ENCODE peak calls at places on chromosomes 5 and 9, in six cellular contexts. One of them, this sample, is unnamed.

GRCh38 chr5:57036621-57037160 is 84.8 kb upstream of the MIER3 start:
- DNase-seq in fibroblast of pulmonary artery: no peak
- DNase-seq in GM06990: no peak
- DNase-seq in CD8-positive, alpha-beta T cell: no peak
- DNase-seq in stimulated activated CD4-positive, alpha-beta T cell treated with anti-CD3 and anti-CD28 coated beads, Interleukin-15, amount 100 ng/mL, for 48 hours: no peak
- DNase-seq in spleen: no peak
- DNase-seq in this sample: no peak

GRCh38 chr5:90095292-90096060 is 314.1 kb downstream of the CETN3 start:
- DNase-seq in fibroblast of pulmonary artery: no peak
- DNase-seq in GM06990: no peak
- DNase-seq in CD8-positive, alpha-beta T cell: no peak
- DNase-seq in stimulated activated CD4-positive, alpha-beta T cell treated with anti-CD3 and anti-CD28 coated beads, Interleukin-15, amount 100 ng/mL, for 48 hours: no peak
- DNase-seq in spleen: no peak
- DNase-seq in this sample: no peak

GRCh38 chr9:89426389-89426961 is 71.4 kb downstream of the SEMA4D start:
- DNase-seq in fibroblast of pulmonary artery: no peak
- DNase-seq in GM06990: peak; percentile 85
- DNase-seq in CD8-positive, alpha-beta T cell: no peak
- DNase-seq in stimulated activated CD4-positive, alpha-beta T cell treated with anti-CD3 and anti-CD28 coated beads, Interleukin-15, amount 100 ng/mL, for 48 hours: no peak
- DNase-seq in spleen: peak; percentile 55
- DNase-seq in this sample: no peak

GRCh38 chr9:126613656-126614055 is at the start of gene LMX1B:
- DNase-seq in fibroblast of pulmonary artery: peak; percentile 28
- DNase-seq in GM06990: no peak
- DNase-seq in CD8-positive, alpha-beta T cell: no peak
- DNase-seq in stimulated activated CD4-positive, alpha-beta T cell treated with anti-CD3 and anti-CD28 coated beads, Interleukin-15, amount 100 ng/mL, for 48 hours: no peak
- DNase-seq in spleen: no peak
- DNase-seq in this sample: peak; percentile 32

GRCh38 chr5:80837679-80838078 is 122.5 kb upstream of the RASGRF2 start:
- DNase-seq in fibroblast of pulmonary artery: no peak
- DNase-seq in GM06990: peak; percentile 32
- DNase-seq in CD8-positive, alpha-beta T cell: no peak
- DNase-seq in stimulated activated CD4-positive, alpha-beta T cell treated with anti-CD3 and anti-CD28 coated beads, Interleukin-15, amount 100 ng/mL, for 48 hours: peak; percentile 6
- DNase-seq in spleen: no peak
- DNase-seq in this sample: no peak

GRCh38 chr9:27749838-27750237 is 176.6 kb upstream of the C9orf72 start:
- DNase-seq in fibroblast of pulmonary artery: no peak
- DNase-seq in GM06990: no peak
- DNase-seq in CD8-positive, alpha-beta T cell: no peak
- DNase-seq in stimulated activated CD4-positive, alpha-beta T cell treated with anti-CD3 and anti-CD28 coated beads, Interleukin-15, amount 100 ng/mL, for 48 hours: no peak
- DNase-seq in spleen: no peak
- DNase-seq in this sample: no peak

GRCh38 chr9:74858753-74859414 is 28.8 kb downstream of the TRPM6 start:
- DNase-seq in fibroblast of pulmonary artery: no peak
- DNase-seq in GM06990: no peak
- DNase-seq in CD8-positive, alpha-beta T cell: no peak
- DNase-seq in stimulated activated CD4-positive, alpha-beta T cell treated with anti-CD3 and anti-CD28 coated beads, Interleukin-15, amount 100 ng/mL, for 48 hours: no peak
- DNase-seq in spleen: no peak
- DNase-seq in this sample: no peak

GRCh38 chr5:141850183-141850768 is 27.9 kb downstream of the PCDH1 start:
- DNase-seq in fibroblast of pulmonary artery: peak; percentile 26
- DNase-seq in GM06990: no peak
- DNase-seq in CD8-positive, alpha-beta T cell: peak; percentile 70
- DNase-seq in stimulated activated CD4-positive, alpha-beta T cell treated with anti-CD3 and anti-CD28 coated beads, Interleukin-15, amount 100 ng/mL, for 48 hours: no peak
- DNase-seq in spleen: no peak
- DNase-seq in this sample: peak; percentile 22

GRCh38 chr9:87342743-87343142 is 154.9 kb upstream of the DAPK1 start:
- DNase-seq in fibroblast of pulmonary artery: peak; percentile 62
- DNase-seq in GM06990: no peak
- DNase-seq in CD8-positive, alpha-beta T cell: no peak
- DNase-seq in stimulated activated CD4-positive, alpha-beta T cell treated with anti-CD3 and anti-CD28 coated beads, Interleukin-15, amount 100 ng/mL, for 48 hours: no peak
- DNase-seq in spleen: no peak
- DNase-seq in this sample: peak; percentile 72

GRCh38 chr5:1515921-1516571 is 7.7 kb downstream of the LPCAT1 start:
- DNase-seq in fibroblast of pulmonary artery: no peak
- DNase-seq in GM06990: no peak
- DNase-seq in CD8-positive, alpha-beta T cell: peak; percentile 43
- DNase-seq in stimulated activated CD4-positive, alpha-beta T cell treated with anti-CD3 and anti-CD28 coated beads, Interleukin-15, amount 100 ng/mL, for 48 hours: no peak
- DNase-seq in spleen: peak; percentile 77
- DNase-seq in this sample: peak; percentile 41

GRCh38 chr9:110509787-110510186 is 69.8 kb downstream of the SVEP1 start:
- DNase-seq in fibroblast of pulmonary artery: no peak
- DNase-seq in GM06990: no peak
- DNase-seq in CD8-positive, alpha-beta T cell: no peak
- DNase-seq in stimulated activated CD4-positive, alpha-beta T cell treated with anti-CD3 and anti-CD28 coated beads, Interleukin-15, amount 100 ng/mL, for 48 hours: no peak
- DNase-seq in spleen: no peak
- DNase-seq in this sample: no peak

GRCh38 chr5:60455589-60455988 is 244.4 kb downstream of the DEPDC1B start:
- DNase-seq in fibroblast of pulmonary artery: no peak
- DNase-seq in GM06990: no peak
- DNase-seq in CD8-positive, alpha-beta T cell: no peak
- DNase-seq in stimulated activated CD4-positive, alpha-beta T cell treated with anti-CD3 and anti-CD28 coated beads, Interleukin-15, amount 100 ng/mL, for 48 hours: no peak
- DNase-seq in spleen: no peak
- DNase-seq in this sample: no peak

GRCh38 chr9:137253717-137254623 is 1.2 kb upstream of the NELFB start:
- DNase-seq in fibroblast of pulmonary artery: no peak
- DNase-seq in GM06990: no peak
- DNase-seq in CD8-positive, alpha-beta T cell: no peak
- DNase-seq in stimulated activated CD4-positive, alpha-beta T cell treated with anti-CD3 and anti-CD28 coated beads, Interleukin-15, amount 100 ng/mL, for 48 hours: no peak
- DNase-seq in spleen: no peak
- DNase-seq in this sample: no peak

GRCh38 chr5:133247145-133247709 is 195.4 kb downstream of the HSPA4 start:
- DNase-seq in fibroblast of pulmonary artery: no peak
- DNase-seq in GM06990: no peak
- DNase-seq in CD8-positive, alpha-beta T cell: no peak
- DNase-seq in stimulated activated CD4-positive, alpha-beta T cell treated with anti-CD3 and anti-CD28 coated beads, Interleukin-15, amount 100 ng/mL, for 48 hours: no peak
- DNase-seq in spleen: no peak
- DNase-seq in this sample: no peak

GRCh38 chr5:149510136-149510535 is 41.1 kb downstream of the CSNK1A1 start:
- DNase-seq in fibroblast of pulmonary artery: no peak
- DNase-seq in GM06990: no peak
- DNase-seq in CD8-positive, alpha-beta T cell: no peak
- DNase-seq in stimulated activated CD4-positive, alpha-beta T cell treated with anti-CD3 and anti-CD28 coated beads, Interleukin-15, amount 100 ng/mL, for 48 hours: no peak
- DNase-seq in spleen: no peak
- DNase-seq in this sample: no peak

GRCh38 chr9:120439147-120439546 is 140.8 kb downstream of the CDK5RAP2 start:
- DNase-seq in fibroblast of pulmonary artery: peak; percentile 25
- DNase-seq in GM06990: peak; percentile 5
- DNase-seq in CD8-positive, alpha-beta T cell: no peak
- DNase-seq in stimulated activated CD4-positive, alpha-beta T cell treated with anti-CD3 and anti-CD28 coated beads, Interleukin-15, amount 100 ng/mL, for 48 hours: no peak
- DNase-seq in spleen: no peak
- DNase-seq in this sample: peak; percentile 37

GRCh38 chr9:97749928-97750327 is 52.8 kb upstream of the XPA start:
- DNase-seq in fibroblast of pulmonary artery: no peak
- DNase-seq in GM06990: no peak
- DNase-seq in CD8-positive, alpha-beta T cell: no peak
- DNase-seq in stimulated activated CD4-positive, alpha-beta T cell treated with anti-CD3 and anti-CD28 coated beads, Interleukin-15, amount 100 ng/mL, for 48 hours: no peak
- DNase-seq in spleen: no peak
- DNase-seq in this sample: no peak

GRCh38 chr9:120715331-120715924 is 1.2 kb upstream of the MEGF9 start:
- DNase-seq in fibroblast of pulmonary artery: peak; percentile 54
- DNase-seq in GM06990: no peak
- DNase-seq in CD8-positive, alpha-beta T cell: no peak
- DNase-seq in stimulated activated CD4-positive, alpha-beta T cell treated with anti-CD3 and anti-CD28 coated beads, Interleukin-15, amount 100 ng/mL, for 48 hours: no peak
- DNase-seq in spleen: peak; percentile 84
- DNase-seq in this sample: peak; percentile 66

GRCh38 chr9:18896531-18897179 is 136.4 kb downstream of the SAXO1 start:
- DNase-seq in fibroblast of pulmonary artery: no peak
- DNase-seq in GM06990: no peak
- DNase-seq in CD8-positive, alpha-beta T cell: no peak
- DNase-seq in stimulated activated CD4-positive, alpha-beta T cell treated with anti-CD3 and anti-CD28 coated beads, Interleukin-15, amount 100 ng/mL, for 48 hours: no peak
- DNase-seq in spleen: no peak
- DNase-seq in this sample: peak; percentile 26

GRCh38 chr9:76703270-76703669 is 61.0 kb upstream of the PCA3 start:
- DNase-seq in fibroblast of pulmonary artery: no peak
- DNase-seq in GM06990: no peak
- DNase-seq in CD8-positive, alpha-beta T cell: no peak
- DNase-seq in stimulated activated CD4-positive, alpha-beta T cell treated with anti-CD3 and anti-CD28 coated beads, Interleukin-15, amount 100 ng/mL, for 48 hours: no peak
- DNase-seq in spleen: peak; percentile 76
- DNase-seq in this sample: no peak

GRCh38 chr5:74257645-74258328 is 382.7 kb downstream of the ENC1 start:
- DNase-seq in fibroblast of pulmonary artery: peak; percentile 94
- DNase-seq in GM06990: no peak
- DNase-seq in CD8-positive, alpha-beta T cell: no peak
- DNase-seq in stimulated activated CD4-positive, alpha-beta T cell treated with anti-CD3 and anti-CD28 coated beads, Interleukin-15, amount 100 ng/mL, for 48 hours: no peak
- DNase-seq in spleen: peak; percentile 73
- DNase-seq in this sample: peak; percentile 94

GRCh38 chr5:119578937-119579336 is 50.4 kb upstream of the FAM170A start:
- DNase-seq in fibroblast of pulmonary artery: peak; percentile 15
- DNase-seq in GM06990: peak; percentile 16
- DNase-seq in CD8-positive, alpha-beta T cell: no peak
- DNase-seq in stimulated activated CD4-positive, alpha-beta T cell treated with anti-CD3 and anti-CD28 coated beads, Interleukin-15, amount 100 ng/mL, for 48 hours: no peak
- DNase-seq in spleen: no peak
- DNase-seq in this sample: peak; percentile 26

GRCh38 chr9:127555830-127556820 is 56.0 kb upstream of the STXBP1 start:
- DNase-seq in fibroblast of pulmonary artery: peak; percentile 95
- DNase-seq in GM06990: no peak
- DNase-seq in CD8-positive, alpha-beta T cell: peak; percentile 56
- DNase-seq in stimulated activated CD4-positive, alpha-beta T cell treated with anti-CD3 and anti-CD28 coated beads, Interleukin-15, amount 100 ng/mL, for 48 hours: peak; percentile 30
- DNase-seq in spleen: no peak
- DNase-seq in this sample: peak; percentile 91

GRCh38 chr9:127953768-127954505 is 16.3 kb upstream of the DPM2 start:
- DNase-seq in fibroblast of pulmonary artery: no peak
- DNase-seq in GM06990: no peak
- DNase-seq in CD8-positive, alpha-beta T cell: no peak
- DNase-seq in stimulated activated CD4-positive, alpha-beta T cell treated with anti-CD3 and anti-CD28 coated beads, Interleukin-15, amount 100 ng/mL, for 48 hours: no peak
- DNase-seq in spleen: no peak
- DNase-seq in this sample: no peak

GRCh38 chr9:15846611-15847010 is 293.8 kb downstream of the CCDC171 start:
- DNase-seq in fibroblast of pulmonary artery: no peak
- DNase-seq in GM06990: no peak
- DNase-seq in CD8-positive, alpha-beta T cell: no peak
- DNase-seq in stimulated activated CD4-positive, alpha-beta T cell treated with anti-CD3 and anti-CD28 coated beads, Interleukin-15, amount 100 ng/mL, for 48 hours: no peak
- DNase-seq in spleen: no peak
- DNase-seq in this sample: no peak

GRCh38 chr9:75132244-75132643 is 43.9 kb downstream of the OSTF1 start:
- DNase-seq in fibroblast of pulmonary artery: no peak
- DNase-seq in GM06990: no peak
- DNase-seq in CD8-positive, alpha-beta T cell: no peak
- DNase-seq in stimulated activated CD4-positive, alpha-beta T cell treated with anti-CD3 and anti-CD28 coated beads, Interleukin-15, amount 100 ng/mL, for 48 hours: no peak
- DNase-seq in spleen: no peak
- DNase-seq in this sample: no peak

GRCh38 chr5:157455057-157455456 is 5.0 kb upstream of the NIPAL4 start:
- DNase-seq in fibroblast of pulmonary artery: no peak
- DNase-seq in GM06990: no peak
- DNase-seq in CD8-positive, alpha-beta T cell: peak; percentile 27
- DNase-seq in stimulated activated CD4-positive, alpha-beta T cell treated with anti-CD3 and anti-CD28 coated beads, Interleukin-15, amount 100 ng/mL, for 48 hours: no peak
- DNase-seq in spleen: no peak
- DNase-seq in this sample: no peak

This sample was measured in fibroblast of villous mesenchyme.